ENCODE peak calls at places on chromosomes 13 and 19, in ten cellular contexts. One of them, this sample, is unnamed.

GRCh38 chr13:72062566-72062965 is 195.6 kb upstream of the DACH1 start:
- DNase-seq in RWPE1: no peak
- DNase-seq in stomach: no peak
- DNase-seq in CD8-positive, alpha-beta T cell: no peak
- DNase-seq in caudate nucleus: no peak
- DNase-seq in mammary epithelial cell: peak
- DNase-seq in uterus: no peak
- DNase-seq in left lung: no peak
- DNase-seq in colonic mucosa: peak
- DNase-seq in CD4-positive, alpha-beta T cell: no peak
- DNase-seq in this sample: no peak

GRCh38 chr19:33370783-33371182 is 2.7 kb upstream of the CEBPG start:
- DNase-seq in RWPE1: peak
- DNase-seq in stomach: no peak
- DNase-seq in CD8-positive, alpha-beta T cell: no peak
- DNase-seq in caudate nucleus: no peak
- DNase-seq in mammary epithelial cell: peak
- DNase-seq in uterus: no peak
- DNase-seq in left lung: no peak
- DNase-seq in colonic mucosa: no peak
- DNase-seq in CD4-positive, alpha-beta T cell: no peak
- DNase-seq in this sample: no peak

GRCh38 chr13:110436786-110437370 is 124.6 kb downstream of the RAB20 start:
- DNase-seq in RWPE1: no peak
- DNase-seq in stomach: no peak
- DNase-seq in CD8-positive, alpha-beta T cell: no peak
- DNase-seq in caudate nucleus: no peak
- DNase-seq in mammary epithelial cell: no peak
- DNase-seq in uterus: no peak
- DNase-seq in left lung: no peak
- DNase-seq in colonic mucosa: no peak
- DNase-seq in CD4-positive, alpha-beta T cell: no peak
- DNase-seq in this sample: no peak

GRCh38 chr13:95098916-95099315 is 202.3 kb downstream of the ABCC4 start:
- DNase-seq in RWPE1: no peak
- DNase-seq in stomach: no peak
- DNase-seq in CD8-positive, alpha-beta T cell: no peak
- DNase-seq in caudate nucleus: no peak
- DNase-seq in mammary epithelial cell: no peak
- DNase-seq in uterus: no peak
- DNase-seq in left lung: no peak
- DNase-seq in colonic mucosa: no peak
- DNase-seq in CD4-positive, alpha-beta T cell: no peak
- DNase-seq in this sample: no peak

GRCh38 chr19:4916292-4917082 is 7.2 kb downstream of the UHRF1 start:
- DNase-seq in RWPE1: no peak
- DNase-seq in stomach: no peak
- DNase-seq in CD8-positive, alpha-beta T cell: peak
- DNase-seq in caudate nucleus: no peak
- DNase-seq in mammary epithelial cell: no peak
- DNase-seq in uterus: no peak
- DNase-seq in left lung: peak
- DNase-seq in colonic mucosa: no peak
- DNase-seq in CD4-positive, alpha-beta T cell: peak
- DNase-seq in this sample: no peak

GRCh38 chr13:101516262-101516661 is 63.8 kb downstream of the ITGBL1 start:
- DNase-seq in RWPE1: no peak
- DNase-seq in stomach: no peak
- DNase-seq in CD8-positive, alpha-beta T cell: no peak
- DNase-seq in caudate nucleus: no peak
- DNase-seq in mammary epithelial cell: no peak
- DNase-seq in uterus: no peak
- DNase-seq in left lung: no peak
- DNase-seq in colonic mucosa: no peak
- DNase-seq in CD4-positive, alpha-beta T cell: no peak
- DNase-seq in this sample: no peak

GRCh38 chr19:13717194-13717643 is 47.1 kb upstream of the MRI1 start:
- DNase-seq in RWPE1: no peak
- DNase-seq in stomach: no peak
- DNase-seq in CD8-positive, alpha-beta T cell: no peak
- DNase-seq in caudate nucleus: no peak
- DNase-seq in mammary epithelial cell: no peak
- DNase-seq in uterus: no peak
- DNase-seq in left lung: no peak
- DNase-seq in colonic mucosa: no peak
- DNase-seq in CD4-positive, alpha-beta T cell: no peak
- DNase-seq in this sample: no peak

GRCh38 chr19:11423804-11424318 is 4.7 kb upstream of the RGL3 start:
- DNase-seq in RWPE1: no peak
- DNase-seq in stomach: no peak
- DNase-seq in CD8-positive, alpha-beta T cell: no peak
- DNase-seq in caudate nucleus: no peak
- DNase-seq in mammary epithelial cell: no peak
- DNase-seq in uterus: no peak
- DNase-seq in left lung: no peak
- DNase-seq in colonic mucosa: no peak
- DNase-seq in CD4-positive, alpha-beta T cell: no peak
- DNase-seq in this sample: no peak

GRCh38 chr19:31146546-31147183 is 202.6 kb downstream of the TSHZ3 start:
- DNase-seq in RWPE1: no peak
- DNase-seq in stomach: no peak
- DNase-seq in CD8-positive, alpha-beta T cell: no peak
- DNase-seq in caudate nucleus: no peak
- DNase-seq in mammary epithelial cell: peak
- DNase-seq in uterus: no peak
- DNase-seq in left lung: no peak
- DNase-seq in colonic mucosa: no peak
- DNase-seq in CD4-positive, alpha-beta T cell: no peak
- DNase-seq in this sample: no peak

GRCh38 chr19:1245884-1246816 is 2.2 kb upstream of the MIDN start:
- DNase-seq in RWPE1: no peak
- DNase-seq in stomach: peak
- DNase-seq in CD8-positive, alpha-beta T cell: peak
- DNase-seq in caudate nucleus: no peak
- DNase-seq in mammary epithelial cell: no peak
- DNase-seq in uterus: peak
- DNase-seq in left lung: peak
- DNase-seq in colonic mucosa: peak
- DNase-seq in CD4-positive, alpha-beta T cell: no peak
- DNase-seq in this sample: no peak

GRCh38 chr19:2552859-2553258 is 76.9 kb downstream of the GADD45B start:
- DNase-seq in RWPE1: no peak
- DNase-seq in stomach: no peak
- DNase-seq in CD8-positive, alpha-beta T cell: peak
- DNase-seq in caudate nucleus: no peak
- DNase-seq in mammary epithelial cell: no peak
- DNase-seq in uterus: no peak
- DNase-seq in left lung: peak
- DNase-seq in colonic mucosa: no peak
- DNase-seq in CD4-positive, alpha-beta T cell: peak
- DNase-seq in this sample: no peak

GRCh38 chr13:57045816-57046691 is 94.7 kb upstream of the PRR20A start:
- DNase-seq in RWPE1: no peak
- DNase-seq in stomach: no peak
- DNase-seq in CD8-positive, alpha-beta T cell: no peak
- DNase-seq in caudate nucleus: no peak
- DNase-seq in mammary epithelial cell: no peak
- DNase-seq in uterus: no peak
- DNase-seq in left lung: no peak
- DNase-seq in colonic mucosa: no peak
- DNase-seq in CD4-positive, alpha-beta T cell: no peak
- DNase-seq in this sample: no peak

GRCh38 chr13:67740871-67741475 is 510.8 kb upstream of the PCDH9 start:
- DNase-seq in RWPE1: no peak
- DNase-seq in stomach: no peak
- DNase-seq in CD8-positive, alpha-beta T cell: no peak
- DNase-seq in caudate nucleus: no peak
- DNase-seq in mammary epithelial cell: no peak
- DNase-seq in uterus: no peak
- DNase-seq in left lung: no peak
- DNase-seq in colonic mucosa: no peak
- DNase-seq in CD4-positive, alpha-beta T cell: no peak
- DNase-seq in this sample: no peak

GRCh38 chr19:40743926-40744325 is 6.4 kb downstream of the ACTMAP start:
- DNase-seq in RWPE1: no peak
- DNase-seq in stomach: no peak
- DNase-seq in CD8-positive, alpha-beta T cell: no peak
- DNase-seq in caudate nucleus: no peak
- DNase-seq in mammary epithelial cell: no peak
- DNase-seq in uterus: no peak
- DNase-seq in left lung: no peak
- DNase-seq in colonic mucosa: no peak
- DNase-seq in CD4-positive, alpha-beta T cell: no peak
- DNase-seq in this sample: no peak

GRCh38 chr19:40745402-40745780 is 4.9 kb downstream of the ACTMAP start:
- DNase-seq in RWPE1: no peak
- DNase-seq in stomach: no peak
- DNase-seq in CD8-positive, alpha-beta T cell: no peak
- DNase-seq in caudate nucleus: no peak
- DNase-seq in mammary epithelial cell: no peak
- DNase-seq in uterus: no peak
- DNase-seq in left lung: no peak
- DNase-seq in colonic mucosa: no peak
- DNase-seq in CD4-positive, alpha-beta T cell: no peak
- DNase-seq in this sample: no peak

GRCh38 chr19:40747536-40747935 is 2.7 kb downstream of the ACTMAP start:
- DNase-seq in RWPE1: no peak
- DNase-seq in stomach: no peak
- DNase-seq in CD8-positive, alpha-beta T cell: no peak
- DNase-seq in caudate nucleus: no peak
- DNase-seq in mammary epithelial cell: no peak
- DNase-seq in uterus: no peak
- DNase-seq in left lung: no peak
- DNase-seq in colonic mucosa: no peak
- DNase-seq in CD4-positive, alpha-beta T cell: no peak
- DNase-seq in this sample: no peak

GRCh38 chr19:40742477-40742876 is 7.8 kb downstream of the ACTMAP start:
- DNase-seq in RWPE1: no peak
- DNase-seq in stomach: no peak
- DNase-seq in CD8-positive, alpha-beta T cell: no peak
- DNase-seq in caudate nucleus: no peak
- DNase-seq in mammary epithelial cell: no peak
- DNase-seq in uterus: no peak
- DNase-seq in left lung: no peak
- DNase-seq in colonic mucosa: no peak
- DNase-seq in CD4-positive, alpha-beta T cell: no peak
- DNase-seq in this sample: no peak

DNA sequence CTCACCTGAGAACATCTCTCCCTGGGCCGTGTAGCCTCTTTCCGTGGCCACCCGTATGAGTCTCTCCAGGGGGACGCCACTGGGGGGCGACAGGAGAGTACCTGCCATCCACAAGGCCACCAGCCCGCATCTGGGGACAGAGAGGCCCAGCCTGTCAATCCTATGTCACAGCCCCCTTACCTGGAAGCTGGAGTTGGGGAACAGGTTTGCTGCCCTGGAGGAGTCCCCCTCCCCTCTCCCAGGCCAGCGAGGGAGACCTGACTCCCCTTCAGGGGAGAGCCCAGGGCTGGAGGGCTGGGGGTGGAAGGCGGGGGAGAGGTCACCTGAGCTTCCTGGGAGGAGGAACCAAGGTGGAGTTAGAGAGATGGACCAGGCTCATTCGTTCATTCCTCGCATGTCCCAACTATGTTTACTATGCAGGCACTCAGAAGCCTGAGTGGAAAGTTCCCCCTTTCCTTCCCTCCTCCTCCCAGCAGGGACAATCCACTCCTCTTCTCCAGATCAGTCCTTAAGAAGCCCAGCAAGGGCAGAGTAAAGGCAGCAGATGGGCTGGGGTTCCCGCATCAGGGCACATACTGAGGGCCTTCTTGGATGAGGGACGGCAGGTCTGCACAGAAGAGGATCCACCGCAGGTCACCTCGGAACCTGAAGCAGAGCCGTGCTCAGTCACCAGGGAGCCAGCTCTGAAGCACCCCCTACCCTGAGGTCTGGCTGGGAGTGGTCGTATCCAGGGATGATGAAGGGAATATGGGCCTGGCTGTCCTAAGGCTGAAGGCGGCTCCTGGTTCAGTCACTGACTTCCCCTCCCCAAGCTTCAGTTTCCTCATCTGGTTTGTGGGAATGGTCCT is 5.5 kb downstream of the ACTMAP start:
- DNase-seq in RWPE1: no peak
- DNase-seq in stomach: no peak
- DNase-seq in CD8-positive, alpha-beta T cell: peak
- DNase-seq in caudate nucleus: no peak
- DNase-seq in mammary epithelial cell: no peak
- DNase-seq in uterus: no peak
- DNase-seq in left lung: peak
- DNase-seq in colonic mucosa: no peak
- DNase-seq in CD4-positive, alpha-beta T cell: no peak
- DNase-seq in this sample: no peak
- H3K27ac ChIP-seq in RWPE1: peak
- H3K27ac ChIP-seq in stomach: peak
- H3K27ac ChIP-seq in CD8-positive, alpha-beta T cell: no peak
- H3K27ac ChIP-seq in caudate nucleus: no peak
- H3K27ac ChIP-seq in mammary epithelial cell: no peak
- H3K27ac ChIP-seq in uterus: peak
- H3K27ac ChIP-seq in left lung: peak
- H3K27ac ChIP-seq in colonic mucosa: no peak
- H3K27ac ChIP-seq in CD4-positive, alpha-beta T cell: no peak
- H3K27ac ChIP-seq in this sample: no peak

GRCh38 chr19:40056505-40056904 is 474 bp upstream of the ZNF780B start:
- DNase-seq in RWPE1: no peak
- DNase-seq in stomach: no peak
- DNase-seq in CD8-positive, alpha-beta T cell: no peak
- DNase-seq in caudate nucleus: no peak
- DNase-seq in mammary epithelial cell: no peak
- DNase-seq in uterus: no peak
- DNase-seq in left lung: no peak
- DNase-seq in colonic mucosa: no peak
- DNase-seq in CD4-positive, alpha-beta T cell: no peak
- DNase-seq in this sample: no peak
- H3K27ac ChIP-seq in RWPE1: peak
- H3K27ac ChIP-seq in stomach: peak
- H3K27ac ChIP-seq in CD8-positive, alpha-beta T cell: peak
- H3K27ac ChIP-seq in caudate nucleus: no peak
- H3K27ac ChIP-seq in mammary epithelial cell: peak
- H3K27ac ChIP-seq in uterus: no peak
- H3K27ac ChIP-seq in left lung: no peak
- H3K27ac ChIP-seq in colonic mucosa: peak
- H3K27ac ChIP-seq in CD4-positive, alpha-beta T cell: peak
- H3K27ac ChIP-seq in this sample: no peak

GRCh38 chr13:38686635-38687245 is at the start of gene FREM2:
- DNase-seq in RWPE1: peak
- DNase-seq in stomach: peak
- DNase-seq in CD8-positive, alpha-beta T cell: no peak
- DNase-seq in caudate nucleus: peak
- DNase-seq in mammary epithelial cell: peak
- DNase-seq in uterus: no peak
- DNase-seq in left lung: peak
- DNase-seq in colonic mucosa: peak
- DNase-seq in CD4-positive, alpha-beta T cell: no peak
- DNase-seq in this sample: peak
- H3K27ac ChIP-seq in RWPE1: no peak
- H3K27ac ChIP-seq in stomach: no peak
- H3K27ac ChIP-seq in CD8-positive, alpha-beta T cell: no peak
- H3K27ac ChIP-seq in caudate nucleus: no peak
- H3K27ac ChIP-seq in mammary epithelial cell: no peak
- H3K27ac ChIP-seq in uterus: no peak
- H3K27ac ChIP-seq in left lung: peak
- H3K27ac ChIP-seq in colonic mucosa: no peak
- H3K27ac ChIP-seq in CD4-positive, alpha-beta T cell: no peak
- H3K27ac ChIP-seq in this sample: no peak

GRCh38 chr19:6687117-6687516 is 17.2 kb upstream of the TNFSF14 start:
- DNase-seq in RWPE1: no peak
- DNase-seq in stomach: no peak
- DNase-seq in CD8-positive, alpha-beta T cell: no peak
- DNase-seq in caudate nucleus: no peak
- DNase-seq in mammary epithelial cell: no peak
- DNase-seq in uterus: no peak
- DNase-seq in left lung: no peak
- DNase-seq in colonic mucosa: no peak
- DNase-seq in CD4-positive, alpha-beta T cell: no peak
- DNase-seq in this sample: no peak
- H3K27ac ChIP-seq in RWPE1: no peak
- H3K27ac ChIP-seq in stomach: no peak
- H3K27ac ChIP-seq in CD8-positive, alpha-beta T cell: no peak
- H3K27ac ChIP-seq in caudate nucleus: no peak
- H3K27ac ChIP-seq in mammary epithelial cell: no peak
- H3K27ac ChIP-seq in uterus: no peak
- H3K27ac ChIP-seq in left lung: no peak
- H3K27ac ChIP-seq in colonic mucosa: no peak
- H3K27ac ChIP-seq in CD4-positive, alpha-beta T cell: no peak
- H3K27ac ChIP-seq in this sample: no peak

This sample was measured in RWPE2.